ENCODE peak calls at places on chromosome 1, in six cellular contexts. One of them, this sample, is unnamed.
A peak's percentile ranks its signal among the peaks of the same experiment; 100 is the strongest.

GRCh38 chr1:223219846-223220610 is 77.0 kb upstream of the TLR5 start:
- DNase-seq in progenitor cell of endocrine pancreas: no peak
- DNase-seq in A549: no peak
- DNase-seq in cardiac muscle cell: no peak
- DNase-seq in A172: no peak
- DNase-seq in A673: no peak
- DNase-seq in this sample: no peak

GRCh38 chr1:189496768-189497167 is 980.9 kb downstream of the BRINP3 start:
- DNase-seq in progenitor cell of endocrine pancreas: no peak
- DNase-seq in A673: no peak
- DNase-seq in A172: no peak
- DNase-seq in A549: no peak
- DNase-seq in cardiac muscle cell: no peak
- DNase-seq in this sample: no peak

GRCh38 chr1:150410582-150411101 is 46.7 kb downstream of the RPRD2 start:
- DNase-seq in progenitor cell of endocrine pancreas: no peak
- DNase-seq in A549: peak; percentile 14
- DNase-seq in A673: no peak
- DNase-seq in cardiac muscle cell: no peak
- DNase-seq in A172: no peak
- DNase-seq in this sample: no peak

GRCh38 chr1:38045431-38046332 is 911 bp downstream of the POU3F1 start:
- DNase-seq in cardiac muscle cell: peak; percentile 35
- DNase-seq in A549: peak; percentile 50
- DNase-seq in A172: no peak
- DNase-seq in A673: peak; percentile 87
- DNase-seq in progenitor cell of endocrine pancreas: no peak
- DNase-seq in this sample: no peak

GRCh38 chr1:76948846-76949245 is 81.6 kb downstream of the ST6GALNAC5 start:
- DNase-seq in progenitor cell of endocrine pancreas: no peak
- DNase-seq in A172: no peak
- DNase-seq in A673: no peak
- DNase-seq in A549: no peak
- DNase-seq in cardiac muscle cell: no peak
- DNase-seq in this sample: no peak

GRCh38 chr1:81682490-81682889 is 118.2 kb upstream of the ADGRL2 start:
- DNase-seq in A172: peak; percentile 68
- DNase-seq in cardiac muscle cell: peak; percentile 30
- DNase-seq in A673: no peak
- DNase-seq in progenitor cell of endocrine pancreas: no peak
- DNase-seq in A549: no peak
- DNase-seq in this sample: no peak

GRCh38 chr1:5943373-5944068 is 48.7 kb downstream of the NPHP4 start:
- DNase-seq in A549: no peak
- DNase-seq in A172: no peak
- DNase-seq in progenitor cell of endocrine pancreas: no peak
- DNase-seq in A673: no peak
- DNase-seq in cardiac muscle cell: no peak
- DNase-seq in this sample: no peak

GRCh38 chr1:94590203-94591137 is 48.9 kb upstream of the F3 start:
- DNase-seq in progenitor cell of endocrine pancreas: no peak
- DNase-seq in A673: no peak
- DNase-seq in A549: no peak
- DNase-seq in A172: no peak
- DNase-seq in cardiac muscle cell: no peak
- DNase-seq in this sample: no peak

GRCh38 chr1:215911406-215911968 is 344.4 kb downstream of the KCTD3 start:
- DNase-seq in A673: peak; percentile 37
- DNase-seq in A172: peak; percentile 51
- DNase-seq in progenitor cell of endocrine pancreas: no peak
- DNase-seq in cardiac muscle cell: no peak
- DNase-seq in A549: peak; percentile 2
- DNase-seq in this sample: no peak

GRCh38 chr1:32010246-32010645 is 3.4 kb upstream of the KHDRBS1 start:
- DNase-seq in cardiac muscle cell: no peak
- DNase-seq in A172: no peak
- DNase-seq in A673: no peak
- DNase-seq in A549: no peak
- DNase-seq in progenitor cell of endocrine pancreas: no peak
- DNase-seq in this sample: no peak

GRCh38 chr1:63537940-63538339 is 14.6 kb downstream of the EFCAB7 start:
- DNase-seq in A549: no peak
- DNase-seq in progenitor cell of endocrine pancreas: no peak
- DNase-seq in A673: peak; percentile 25
- DNase-seq in A172: no peak
- DNase-seq in cardiac muscle cell: no peak
- DNase-seq in this sample: no peak

GRCh38 chr1:227891223-227891954 is 56.3 kb downstream of the WNT9A start:
- DNase-seq in cardiac muscle cell: no peak
- DNase-seq in progenitor cell of endocrine pancreas: peak; percentile 6
- DNase-seq in A172: peak; percentile 68
- DNase-seq in A549: no peak
- DNase-seq in A673: no peak
- DNase-seq in this sample: no peak

GRCh38 chr1:244052011-244052727 is 1.1 kb downstream of the ZBTB18 start:
- DNase-seq in A172: no peak
- DNase-seq in cardiac muscle cell: no peak
- DNase-seq in A549: no peak
- DNase-seq in progenitor cell of endocrine pancreas: no peak
- DNase-seq in A673: no peak
- DNase-seq in this sample: peak; percentile 6

GRCh38 chr1:49351744-49352143 is 575.1 kb upstream of the BEND5 start:
- DNase-seq in A172: peak; percentile 33
- DNase-seq in A549: no peak
- DNase-seq in progenitor cell of endocrine pancreas: no peak
- DNase-seq in A673: peak; percentile 73
- DNase-seq in cardiac muscle cell: no peak
- DNase-seq in this sample: no peak

GRCh38 chr1:226975259-226975908 is 35.3 kb downstream of the COQ8A start:
- DNase-seq in A673: no peak
- DNase-seq in cardiac muscle cell: no peak
- DNase-seq in progenitor cell of endocrine pancreas: no peak
- DNase-seq in A549: no peak
- DNase-seq in A172: no peak
- DNase-seq in this sample: no peak

GRCh38 chr1:86233406-86233805 is 76.8 kb upstream of the COL24A1 start:
- DNase-seq in cardiac muscle cell: no peak
- DNase-seq in progenitor cell of endocrine pancreas: no peak
- DNase-seq in A549: no peak
- DNase-seq in A172: no peak
- DNase-seq in A673: no peak
- DNase-seq in this sample: no peak

GRCh38 chr1:114700026-114700600 is 4.8 kb upstream of the AMPD1 start:
- DNase-seq in A172: no peak
- DNase-seq in progenitor cell of endocrine pancreas: no peak
- DNase-seq in cardiac muscle cell: no peak
- DNase-seq in A673: no peak
- DNase-seq in A549: no peak
- DNase-seq in this sample: no peak

GRCh38 chr1:21294266-21295058 is 4.2 kb upstream of the ECE1 start:
- DNase-seq in A172: peak; percentile 78
- DNase-seq in cardiac muscle cell: peak; percentile 56
- DNase-seq in progenitor cell of endocrine pancreas: no peak
- DNase-seq in A673: no peak
- DNase-seq in A549: no peak
- DNase-seq in this sample: no peak

GRCh38 chr1:209850342-209850979 is 22.7 kb downstream of the UTP25 start:
- DNase-seq in A172: peak; percentile 87
- DNase-seq in progenitor cell of endocrine pancreas: peak; percentile 28
- DNase-seq in cardiac muscle cell: peak; percentile 64
- DNase-seq in A549: peak; percentile 55
- DNase-seq in A673: peak; percentile 96
- DNase-seq in this sample: peak; percentile 88

GRCh38 chr1:3668585-3669300 is 16.4 kb downstream of the TP73 start:
- DNase-seq in A549: peak; percentile 32
- DNase-seq in A673: no peak
- DNase-seq in cardiac muscle cell: peak; percentile 88
- DNase-seq in progenitor cell of endocrine pancreas: peak; percentile 50
- DNase-seq in A172: peak; percentile 13
- DNase-seq in this sample: no peak

GRCh38 chr1:226512076-226512728 is 36.4 kb upstream of the STUM start:
- DNase-seq in A549: no peak
- DNase-seq in progenitor cell of endocrine pancreas: no peak
- DNase-seq in A673: no peak
- DNase-seq in A172: no peak
- DNase-seq in cardiac muscle cell: no peak
- DNase-seq in this sample: no peak

GRCh38 chr1:91490501-91490900 is 10.2 kb upstream of the CDC7 start:
- DNase-seq in cardiac muscle cell: no peak
- DNase-seq in A549: no peak
- DNase-seq in progenitor cell of endocrine pancreas: no peak
- DNase-seq in A172: no peak
- DNase-seq in A673: no peak
- DNase-seq in this sample: no peak

GRCh38 chr1:19384113-19384512 is 72.0 kb downstream of the SLC66A1 start:
- DNase-seq in A549: peak; percentile 13
- DNase-seq in progenitor cell of endocrine pancreas: no peak
- DNase-seq in cardiac muscle cell: no peak
- DNase-seq in A673: peak; percentile 12
- DNase-seq in A172: peak; percentile 4
- DNase-seq in this sample: no peak

GRCh38 chr1:203402609-203403337 is 51.9 kb upstream of the FMOD start:
- DNase-seq in progenitor cell of endocrine pancreas: no peak
- DNase-seq in cardiac muscle cell: no peak
- DNase-seq in A549: no peak
- DNase-seq in A172: peak; percentile 41
- DNase-seq in A673: no peak
- DNase-seq in this sample: no peak

GRCh38 chr1:19676438-19676922 is 11.8 kb downstream of the HTR6 start:
- DNase-seq in cardiac muscle cell: peak; percentile 85
- DNase-seq in A172: no peak
- DNase-seq in progenitor cell of endocrine pancreas: peak; percentile 58
- DNase-seq in A673: peak; percentile 79
- DNase-seq in A549: no peak
- DNase-seq in this sample: no peak